ENCODE peak calls at places on chromosomes 7 and 10, in six cellular contexts. One of them, this sample, is unnamed.

GRCh38 chr10:132187421-132188138 is 832 bp downstream of the DPYSL4 start:
- DNase-seq in OCI-LY7: no peak
- DNase-seq in activated CD8-positive, alpha-beta T cell treated with anti-CD3 and anti-CD28 coated beads for 36 hours: no peak
- DNase-seq in hepatic stellate cell: peak
- DNase-seq in fibroblast of mammary gland: no peak
- DNase-seq in H9: no peak
- DNase-seq in this sample: no peak

GRCh38 chr7:47069385-47070076 is 512.4 kb downstream of the TNS3 start:
- DNase-seq in hepatic stellate cell: no peak
- DNase-seq in H9: no peak
- DNase-seq in fibroblast of mammary gland: no peak
- DNase-seq in activated CD8-positive, alpha-beta T cell treated with anti-CD3 and anti-CD28 coated beads for 36 hours: no peak
- DNase-seq in OCI-LY7: no peak
- DNase-seq in this sample: no peak

GRCh38 chr7:44224216-44224950 is 23.6 kb downstream of the YKT6 start:
- DNase-seq in hepatic stellate cell: no peak
- DNase-seq in H9: no peak
- DNase-seq in OCI-LY7: no peak
- DNase-seq in fibroblast of mammary gland: no peak
- DNase-seq in activated CD8-positive, alpha-beta T cell treated with anti-CD3 and anti-CD28 coated beads for 36 hours: no peak
- DNase-seq in this sample: no peak

GRCh38 chr7:157621131-157621681 is 284.4 kb downstream of the DNAJB6 start:
- DNase-seq in fibroblast of mammary gland: no peak
- DNase-seq in H9: no peak
- DNase-seq in hepatic stellate cell: no peak
- DNase-seq in OCI-LY7: no peak
- DNase-seq in activated CD8-positive, alpha-beta T cell treated with anti-CD3 and anti-CD28 coated beads for 36 hours: no peak
- DNase-seq in this sample: no peak

GRCh38 chr7:10237306-10237705 is 736.4 kb upstream of the PHF14 start:
- DNase-seq in hepatic stellate cell: no peak
- DNase-seq in fibroblast of mammary gland: no peak
- DNase-seq in H9: no peak
- DNase-seq in OCI-LY7: no peak
- DNase-seq in activated CD8-positive, alpha-beta T cell treated with anti-CD3 and anti-CD28 coated beads for 36 hours: no peak
- DNase-seq in this sample: no peak

GRCh38 chr7:93150200-93150835 is 2.1 kb upstream of the SAMD9L start:
- DNase-seq in OCI-LY7: no peak
- DNase-seq in H9: no peak
- DNase-seq in hepatic stellate cell: no peak
- DNase-seq in activated CD8-positive, alpha-beta T cell treated with anti-CD3 and anti-CD28 coated beads for 36 hours: no peak
- DNase-seq in fibroblast of mammary gland: peak
- DNase-seq in this sample: no peak

GRCh38 chr10:84179059-84179710 is 5.6 kb downstream of the GPR15LG start:
- DNase-seq in activated CD8-positive, alpha-beta T cell treated with anti-CD3 and anti-CD28 coated beads for 36 hours: peak
- DNase-seq in OCI-LY7: peak
- DNase-seq in fibroblast of mammary gland: peak
- DNase-seq in hepatic stellate cell: no peak
- DNase-seq in H9: no peak
- DNase-seq in this sample: no peak

GRCh38 chr10:52064084-52064845 is 249.8 kb upstream of the DKK1 start:
- DNase-seq in H9: no peak
- DNase-seq in hepatic stellate cell: no peak
- DNase-seq in fibroblast of mammary gland: no peak
- DNase-seq in OCI-LY7: no peak
- DNase-seq in activated CD8-positive, alpha-beta T cell treated with anti-CD3 and anti-CD28 coated beads for 36 hours: no peak
- DNase-seq in this sample: no peak

GRCh38 chr7:84100866-84101265 is 93.7 kb downstream of the SEMA3A start:
- DNase-seq in H9: no peak
- DNase-seq in fibroblast of mammary gland: peak
- DNase-seq in activated CD8-positive, alpha-beta T cell treated with anti-CD3 and anti-CD28 coated beads for 36 hours: no peak
- DNase-seq in hepatic stellate cell: peak
- DNase-seq in OCI-LY7: no peak
- DNase-seq in this sample: no peak

GRCh38 chr7:35253680-35254495 is at the start of gene TBX20:
- DNase-seq in H9: peak
- DNase-seq in fibroblast of mammary gland: peak
- DNase-seq in OCI-LY7: peak
- DNase-seq in activated CD8-positive, alpha-beta T cell treated with anti-CD3 and anti-CD28 coated beads for 36 hours: peak
- DNase-seq in hepatic stellate cell: peak
- DNase-seq in this sample: no peak

GRCh38 chr10:43322321-43322720 is 49.1 kb upstream of the FXYD4 start:
- DNase-seq in hepatic stellate cell: no peak
- DNase-seq in OCI-LY7: no peak
- DNase-seq in activated CD8-positive, alpha-beta T cell treated with anti-CD3 and anti-CD28 coated beads for 36 hours: no peak
- DNase-seq in fibroblast of mammary gland: no peak
- DNase-seq in H9: no peak
- DNase-seq in this sample: no peak

GRCh38 chr10:109126016-109126415 is 797.3 kb downstream of the XPNPEP1 start:
- DNase-seq in OCI-LY7: no peak
- DNase-seq in hepatic stellate cell: no peak
- DNase-seq in fibroblast of mammary gland: peak
- DNase-seq in activated CD8-positive, alpha-beta T cell treated with anti-CD3 and anti-CD28 coated beads for 36 hours: no peak
- DNase-seq in H9: no peak
- DNase-seq in this sample: no peak

GRCh38 chr10:79926037-79926436 is 22.9 kb downstream of the SFTPD start:
- DNase-seq in activated CD8-positive, alpha-beta T cell treated with anti-CD3 and anti-CD28 coated beads for 36 hours: no peak
- DNase-seq in H9: no peak
- DNase-seq in fibroblast of mammary gland: no peak
- DNase-seq in hepatic stellate cell: no peak
- DNase-seq in OCI-LY7: no peak
- DNase-seq in this sample: no peak

GRCh38 chr7:157662110-157662791 is 325.4 kb downstream of the DNAJB6 start:
- DNase-seq in H9: no peak
- DNase-seq in fibroblast of mammary gland: no peak
- DNase-seq in activated CD8-positive, alpha-beta T cell treated with anti-CD3 and anti-CD28 coated beads for 36 hours: no peak
- DNase-seq in OCI-LY7: no peak
- DNase-seq in hepatic stellate cell: no peak
- DNase-seq in this sample: no peak

GRCh38 chr7:24907311-24907886 is 72.6 kb downstream of the OSBPL3 start:
- DNase-seq in fibroblast of mammary gland: peak
- DNase-seq in activated CD8-positive, alpha-beta T cell treated with anti-CD3 and anti-CD28 coated beads for 36 hours: peak
- DNase-seq in hepatic stellate cell: no peak
- DNase-seq in OCI-LY7: no peak
- DNase-seq in H9: no peak
- DNase-seq in this sample: no peak

GRCh38 chr10:44756235-44756634 is 154.9 kb upstream of the TMEM72 start:
- DNase-seq in OCI-LY7: no peak
- DNase-seq in activated CD8-positive, alpha-beta T cell treated with anti-CD3 and anti-CD28 coated beads for 36 hours: no peak
- DNase-seq in hepatic stellate cell: peak
- DNase-seq in fibroblast of mammary gland: peak
- DNase-seq in H9: no peak
- DNase-seq in this sample: no peak

GRCh38 chr7:22651036-22651435 is 76.0 kb upstream of the IL6 start:
- DNase-seq in hepatic stellate cell: no peak
- DNase-seq in OCI-LY7: no peak
- DNase-seq in H9: no peak
- DNase-seq in fibroblast of mammary gland: peak
- DNase-seq in activated CD8-positive, alpha-beta T cell treated with anti-CD3 and anti-CD28 coated beads for 36 hours: no peak
- DNase-seq in this sample: no peak

GRCh38 chr10:29470843-29471482 is 163.8 kb downstream of the SVIL start:
- DNase-seq in OCI-LY7: no peak
- DNase-seq in H9: no peak
- DNase-seq in activated CD8-positive, alpha-beta T cell treated with anti-CD3 and anti-CD28 coated beads for 36 hours: no peak
- DNase-seq in hepatic stellate cell: no peak
- DNase-seq in fibroblast of mammary gland: no peak
- DNase-seq in this sample: no peak

GRCh38 chr10:87658383-87658795 is 1.3 kb upstream of the PAPSS2 start:
- DNase-seq in activated CD8-positive, alpha-beta T cell treated with anti-CD3 and anti-CD28 coated beads for 36 hours: no peak
- DNase-seq in OCI-LY7: no peak
- DNase-seq in hepatic stellate cell: no peak
- DNase-seq in H9: no peak
- DNase-seq in fibroblast of mammary gland: no peak
- DNase-seq in this sample: no peak

GRCh38 chr7:39446546-39446945 is 119.7 kb upstream of the YAE1 start:
- DNase-seq in OCI-LY7: no peak
- DNase-seq in activated CD8-positive, alpha-beta T cell treated with anti-CD3 and anti-CD28 coated beads for 36 hours: no peak
- DNase-seq in hepatic stellate cell: no peak
- DNase-seq in H9: no peak
- DNase-seq in fibroblast of mammary gland: no peak
- DNase-seq in this sample: no peak

GRCh38 chr7:11193131-11193867 is 219.6 kb downstream of the PHF14 start:
- DNase-seq in hepatic stellate cell: no peak
- DNase-seq in H9: peak
- DNase-seq in activated CD8-positive, alpha-beta T cell treated with anti-CD3 and anti-CD28 coated beads for 36 hours: no peak
- DNase-seq in OCI-LY7: no peak
- DNase-seq in fibroblast of mammary gland: peak
- DNase-seq in this sample: no peak

GRCh38 chr7:121824276-121824675 is 48.7 kb upstream of the PTPRZ1 start:
- DNase-seq in OCI-LY7: no peak
- DNase-seq in H9: no peak
- DNase-seq in fibroblast of mammary gland: no peak
- DNase-seq in activated CD8-positive, alpha-beta T cell treated with anti-CD3 and anti-CD28 coated beads for 36 hours: no peak
- DNase-seq in hepatic stellate cell: no peak
- DNase-seq in this sample: no peak

GRCh38 chr7:106167439-106168136 is 55.5 kb upstream of the SYPL1 start:
- DNase-seq in activated CD8-positive, alpha-beta T cell treated with anti-CD3 and anti-CD28 coated beads for 36 hours: no peak
- DNase-seq in H9: no peak
- DNase-seq in OCI-LY7: no peak
- DNase-seq in hepatic stellate cell: no peak
- DNase-seq in fibroblast of mammary gland: peak
- DNase-seq in this sample: no peak

GRCh38 chr10:55629792-55630490 is 731.1 kb downstream of the ZWINT start:
- DNase-seq in activated CD8-positive, alpha-beta T cell treated with anti-CD3 and anti-CD28 coated beads for 36 hours: peak
- DNase-seq in OCI-LY7: no peak
- DNase-seq in fibroblast of mammary gland: peak
- DNase-seq in H9: peak
- DNase-seq in hepatic stellate cell: no peak
- DNase-seq in this sample: no peak

GRCh38 chr10:66538908-66539307 is 386.9 kb upstream of the LRRTM3 start:
- DNase-seq in fibroblast of mammary gland: no peak
- DNase-seq in hepatic stellate cell: no peak
- DNase-seq in activated CD8-positive, alpha-beta T cell treated with anti-CD3 and anti-CD28 coated beads for 36 hours: no peak
- DNase-seq in OCI-LY7: no peak
- DNase-seq in H9: no peak
- DNase-seq in this sample: no peak

GRCh38 chr10:43061764-43062163 is 15.1 kb upstream of the RET start:
- DNase-seq in fibroblast of mammary gland: no peak
- DNase-seq in hepatic stellate cell: no peak
- DNase-seq in OCI-LY7: no peak
- DNase-seq in activated CD8-positive, alpha-beta T cell treated with anti-CD3 and anti-CD28 coated beads for 36 hours: no peak
- DNase-seq in H9: no peak
- DNase-seq in this sample: no peak

GRCh38 chr7:142496545-142496991 is 238.7 kb upstream of the PRSS58 start:
- DNase-seq in fibroblast of mammary gland: peak
- DNase-seq in activated CD8-positive, alpha-beta T cell treated with anti-CD3 and anti-CD28 coated beads for 36 hours: peak
- DNase-seq in hepatic stellate cell: peak
- DNase-seq in OCI-LY7: peak
- DNase-seq in H9: no peak
- DNase-seq in this sample: peak

GRCh38 chr10:103481974-103482531 is 3.0 kb upstream of the CALHM3 start:
- DNase-seq in hepatic stellate cell: peak
- DNase-seq in OCI-LY7: peak
- DNase-seq in H9: no peak
- DNase-seq in fibroblast of mammary gland: peak
- DNase-seq in activated CD8-positive, alpha-beta T cell treated with anti-CD3 and anti-CD28 coated beads for 36 hours: peak
- DNase-seq in this sample: peak